ENCODE peak calls at places on chromosome 17, in nine cellular contexts. G is tibial nerve; M is effector memory CD4-positive, alpha-beta T cell; U is ascending aorta; D is CD8-positive, alpha-beta T cell; B is aorta; E is SK-N-SH; F is upper lobe of right lung; Q is astrocyte. P is an unnamed sample. For H3K4me1, the result is how much of the 10 kb centered on the place peaks cover.

GRCh38 chr17:76147211-76148014 is 6.4 kb upstream of the FOXJ1 start:
- DNase-seq in U (no peak), E (peak), Q (no peak), D (no peak), G (no peak), M (no peak), F (no peak), B (no peak), P (no peak)

GRCh38 chr17:32461853-32462617 is 17.7 kb downstream of the PSMD11 start:
- DNase-seq in B (peak), D (peak), M (peak), G (no peak), E (peak), F (no peak), Q (peak), U (no peak), P (peak)

GRCh38 chr17:73765824-73766563 is 121.7 kb upstream of the SDK2 start:
- DNase-seq in U (no peak), M (no peak), E (no peak), F (no peak), D (no peak), Q (no peak), G (no peak), B (no peak), P (no peak)

GRCh38 chr17:11948791-11949190 is 48.5 kb downstream of the ZNF18 start:
- DNase-seq in M (no peak), D (no peak), Q (peak), G (no peak), E (no peak), F (no peak), U (no peak), B (peak), P (no peak)

GRCh38 chr17:67353161-67353560 is 13.2 kb downstream of the PSMD12 start:
- DNase-seq in M (no peak), G (no peak), U (no peak), Q (no peak), E (no peak), B (no peak), D (no peak), F (no peak), P (no peak)

GRCh38 chr17:81082177-81083073 is 47.5 kb downstream of the BAIAP2 start:
- DNase-seq in B (no peak), Q (no peak), M (no peak), E (peak), U (no peak), G (no peak), F (peak), D (no peak), P (no peak)

GRCh38 chr17:75881678-75882454 is 3.5 kb upstream of the TRIM47 start:
- DNase-seq in M (no peak), G (no peak), B (no peak), U (no peak), D (no peak), Q (no peak), E (peak), F (no peak), P (no peak)

GRCh38 chr17:39529455-39529854 is 68.2 kb downstream of the CDK12 start:
- DNase-seq in E (no peak), F (no peak), B (no peak), G (no peak), D (no peak), U (no peak), M (no peak), Q (no peak), P (no peak)

GRCh38 chr17:40597168-40598020 is 32.1 kb upstream of the CCR7 start:
- DNase-seq in M (no peak), D (no peak), F (no peak), G (no peak), B (no peak), Q (no peak), U (no peak), E (no peak), P (peak)

GRCh38 chr17:48569676-48570324 is 8.3 kb downstream of the HOXB4 start:
- DNase-seq in D (no peak), U (no peak), B (no peak), E (no peak), F (no peak), Q (no peak), G (no peak), M (no peak), P (no peak)

GRCh38 chr17:59513934-59514841 is 51.2 kb upstream of the DHX40 start:
- DNase-seq in G (peak), U (peak), B (peak), F (peak), Q (peak), E (peak), D (no peak), M (no peak), P (no peak)

GRCh38 chr17:79160980-79161621 is 86.5 kb downstream of the ENGASE start:
- DNase-seq in E (no peak), F (no peak), Q (no peak), M (no peak), D (peak), U (no peak), B (no peak), G (no peak), P (peak)

GRCh38 chr17:41767324-41768042 is 19.0 kb downstream of the JUP start:
- DNase-seq in G (no peak), B (no peak), M (no peak), U (no peak), F (no peak), E (peak), D (no peak), Q (no peak), P (no peak)

GRCh38 chr17:41848788-41849187 is 11.2 kb downstream of the KLHL10 start:
- DNase-seq in G (no peak), M (no peak), E (no peak), D (no peak), F (no peak), U (no peak), Q (no peak), B (no peak), P (no peak)

GRCh38 chr17:40071720-40072480 is 9.1 kb downstream of the THRA start:
- DNase-seq in G (peak), D (no peak), Q (no peak), E (peak), U (peak), B (peak), M (no peak), F (peak), P (no peak)

GRCh38 chr17:54901230-54901847 is 687 bp downstream of the TOM1L1 start:
- DNase-seq in M (no peak), U (peak), G (no peak), F (no peak), D (no peak), E (peak), B (no peak), Q (peak), P (no peak)

GRCh38 chr17:10754109-10754508 is 24.3 kb upstream of the TMEM220 start:
- DNase-seq in E (peak), Q (no peak), D (no peak), B (no peak), U (no peak), F (no peak), M (no peak), G (no peak), P (no peak)

GRCh38 chr17:71446635-71447034 is 674.2 kb upstream of the SOX9 start:
- DNase-seq in F (no peak), Q (no peak), G (no peak), M (no peak), B (no peak), D (no peak), E (no peak), U (no peak), P (no peak)

GRCh38 chr17:17971431-17972125 is 622 bp downstream of the TOM1L2 start:
- DNase-seq in D (no peak), U (peak), F (peak), E (peak), Q (no peak), G (no peak), B (no peak), M (peak), P (peak)

GRCh38 chr17:41211845-41212466 is 14.5 kb upstream of the KRTAP9-2 start:
- DNase-seq in B (no peak), E (no peak), F (no peak), M (no peak), Q (peak), D (no peak), U (no peak), G (no peak), P (no peak)

DNA sequence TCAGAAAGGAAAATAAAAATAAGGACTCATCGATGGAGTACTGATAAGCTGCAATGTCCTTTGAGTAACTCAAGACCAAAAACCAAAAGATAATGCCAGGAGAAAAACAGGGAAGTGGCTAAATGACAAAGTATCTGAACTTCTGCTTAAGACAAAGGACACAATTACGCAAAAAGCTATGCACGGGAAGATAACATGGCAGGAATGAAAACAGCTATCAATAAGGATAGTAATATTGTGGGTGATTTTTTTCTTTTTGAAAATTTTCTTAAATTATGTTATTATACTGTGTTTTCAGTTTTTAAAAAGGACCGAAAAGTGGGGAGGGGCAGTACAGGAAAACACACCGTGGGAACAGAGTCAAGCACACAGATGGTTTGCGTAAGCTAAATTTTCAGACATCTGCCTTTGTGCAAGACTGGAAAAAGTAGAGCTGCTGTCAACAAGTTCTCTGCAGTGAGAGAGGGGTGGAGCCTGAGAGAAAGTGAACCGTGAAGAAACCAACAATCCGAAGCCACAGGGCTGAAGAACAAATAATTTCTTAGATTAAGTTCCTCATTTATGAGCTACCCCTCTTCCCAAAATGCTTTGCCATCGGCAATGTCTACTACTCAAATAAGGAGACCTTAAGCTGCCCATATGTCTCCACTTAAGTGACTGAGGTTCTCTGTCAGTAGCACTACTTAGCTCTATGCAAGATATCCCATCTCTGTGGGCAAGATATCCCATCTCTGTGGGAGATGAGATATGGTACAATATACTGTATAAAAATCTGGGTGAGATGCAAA is 99.9 kb upstream of the CORO6 start:
- DNase-seq in U (peak), Q (no peak), E (peak), G (peak), D (peak), B (peak), F (no peak), M (peak), P (peak)
- H3K27ac ChIP-seq in U (peak), Q (no peak), E (peak), G (peak), D (peak), B (no peak), F (peak), M (peak), P (peak)

DNA sequence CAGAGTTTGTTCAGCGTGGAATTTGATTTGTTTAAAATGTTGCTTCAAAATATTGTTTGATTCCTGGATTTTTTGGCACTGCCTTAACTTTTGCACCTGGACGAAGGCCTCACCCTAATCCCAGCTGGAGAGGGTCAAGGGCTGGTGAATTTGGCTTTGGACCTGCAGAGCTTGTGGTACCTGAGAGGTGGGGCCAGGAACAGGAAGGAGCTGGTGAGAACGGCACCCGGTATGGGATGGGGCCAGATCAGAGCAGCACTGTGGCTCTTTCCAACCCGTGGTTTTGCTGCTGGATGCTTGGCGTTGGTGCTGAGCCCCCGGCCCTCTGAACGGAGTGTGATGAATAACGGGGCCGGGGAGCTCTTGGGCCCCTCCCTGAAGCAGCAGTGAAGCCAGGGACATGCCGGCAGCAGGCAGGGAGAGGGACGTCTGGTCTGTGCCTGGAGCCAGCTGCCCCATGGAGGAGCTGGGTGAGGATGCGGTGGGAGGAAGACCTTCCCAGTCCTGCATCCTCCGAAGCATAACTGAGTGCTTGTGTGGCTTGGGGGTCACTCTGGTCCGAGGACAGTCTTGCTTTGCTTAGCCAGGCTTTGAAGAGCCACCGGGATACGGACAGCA is 275.4 kb downstream of the SEC14L1 start:
- DNase-seq in F (no peak), B (no peak), U (no peak), M (no peak), G (no peak), Q (no peak), D (no peak), E (no peak), P (no peak)
- H3K4me1 ChIP-seq in F (under half), B (under half), U (under half), M (under half), G (under half), Q (under half), D (half or more), E (under half), P (half or more)

GRCh38 chr17:512311-512710 is 159.7 kb upstream of the RPH3AL start:
- DNase-seq in M (no peak), Q (no peak), E (no peak), F (no peak), U (no peak), D (no peak), G (no peak), B (no peak), P (no peak)

GRCh38 chr17:512926-513325 is 160.3 kb upstream of the RPH3AL start:
- DNase-seq in G (no peak), B (no peak), Q (no peak), M (no peak), D (no peak), E (peak), U (no peak), F (no peak), P (no peak)

GRCh38 chr17:511001-511690 is 158.5 kb upstream of the RPH3AL start:
- DNase-seq in D (no peak), E (no peak), F (no peak), G (no peak), Q (peak), M (no peak), B (no peak), U (no peak), P (no peak)

GRCh38 chr17:510223-510917 is 157.8 kb upstream of the RPH3AL start:
- DNase-seq in B (no peak), E (no peak), G (no peak), Q (no peak), U (no peak), D (no peak), M (no peak), F (no peak), P (no peak)

GRCh38 chr17:511833-512251 is 159.2 kb upstream of the RPH3AL start:
- DNase-seq in Q (peak), E (no peak), G (no peak), M (no peak), F (no peak), U (no peak), D (no peak), B (no peak), P (no peak)
- H3K4me3 ChIP-seq in Q (peak), E (no peak), G (no peak), M (no peak), F (no peak), U (no peak), D (no peak), B (no peak), P (no peak)

GRCh38 chr17:38430822-38431221 is 2.6 kb downstream of the ARHGAP23 start:
- DNase-seq in E (no peak), M (no peak), D (no peak), B (no peak), Q (no peak), U (no peak), G (no peak), F (no peak), P (no peak)
- H3K27ac ChIP-seq in E (no peak), M (no peak), D (no peak), B (no peak), Q (no peak), U (peak), G (no peak), F (no peak), P (no peak)

GRCh38 chr17:36825956-36826350 is 111.3 kb upstream of the LHX1 start:
- DNase-seq in D (no peak), Q (no peak), U (no peak), M (no peak), G (no peak), B (no peak), E (no peak), F (no peak), P (no peak)
- H3K4me1 ChIP-seq in D (under half), Q (under half), U (under half), M (under half), G (under half), B (under half), E (under half), F (under half), P (under half)

GRCh38 chr17:35747540-35748017 is 5.5 kb downstream of the GAS2L2 start:
- DNase-seq in F (peak), E (peak), U (peak), Q (peak), G (peak), D (peak), B (peak), M (peak), P (peak)
- H3K4me3 ChIP-seq in F (no peak), E (no peak), U (no peak), Q (no peak), G (no peak), D (no peak), B (no peak), M (no peak), P (no peak)

GRCh38 chr17:20284018-20284417 is 183.3 kb downstream of the LGALS9B start:
- DNase-seq in B (no peak), E (no peak), Q (no peak), G (no peak), U (no peak), D (no peak), F (no peak), M (no peak), P (no peak)

GRCh38 chr17:20281860-20282259 is 185.5 kb downstream of the LGALS9B start:
- DNase-seq in U (peak), G (peak), F (peak), M (no peak), D (no peak), Q (no peak), E (no peak), B (peak), P (no peak)

GRCh38 chr17:20282526-20283308 is 184.6 kb downstream of the LGALS9B start:
- DNase-seq in U (no peak), D (no peak), G (no peak), M (no peak), F (no peak), E (no peak), Q (no peak), B (no peak), P (no peak)

GRCh38 chr17:20280832-20281231 is 186.5 kb downstream of the LGALS9B start:
- DNase-seq in M (no peak), U (no peak), F (no peak), G (no peak), D (no peak), E (no peak), Q (no peak), B (no peak), P (no peak)

GRCh38 chr17:20284575-20284974 is 182.8 kb downstream of the LGALS9B start:
- DNase-seq in G (no peak), U (no peak), Q (no peak), M (no peak), D (no peak), F (no peak), B (no peak), E (no peak), P (no peak)
- H3K27ac ChIP-seq in G (no peak), U (no peak), Q (no peak), M (no peak), D (no peak), F (no peak), B (no peak), E (no peak), P (no peak)

DNA sequence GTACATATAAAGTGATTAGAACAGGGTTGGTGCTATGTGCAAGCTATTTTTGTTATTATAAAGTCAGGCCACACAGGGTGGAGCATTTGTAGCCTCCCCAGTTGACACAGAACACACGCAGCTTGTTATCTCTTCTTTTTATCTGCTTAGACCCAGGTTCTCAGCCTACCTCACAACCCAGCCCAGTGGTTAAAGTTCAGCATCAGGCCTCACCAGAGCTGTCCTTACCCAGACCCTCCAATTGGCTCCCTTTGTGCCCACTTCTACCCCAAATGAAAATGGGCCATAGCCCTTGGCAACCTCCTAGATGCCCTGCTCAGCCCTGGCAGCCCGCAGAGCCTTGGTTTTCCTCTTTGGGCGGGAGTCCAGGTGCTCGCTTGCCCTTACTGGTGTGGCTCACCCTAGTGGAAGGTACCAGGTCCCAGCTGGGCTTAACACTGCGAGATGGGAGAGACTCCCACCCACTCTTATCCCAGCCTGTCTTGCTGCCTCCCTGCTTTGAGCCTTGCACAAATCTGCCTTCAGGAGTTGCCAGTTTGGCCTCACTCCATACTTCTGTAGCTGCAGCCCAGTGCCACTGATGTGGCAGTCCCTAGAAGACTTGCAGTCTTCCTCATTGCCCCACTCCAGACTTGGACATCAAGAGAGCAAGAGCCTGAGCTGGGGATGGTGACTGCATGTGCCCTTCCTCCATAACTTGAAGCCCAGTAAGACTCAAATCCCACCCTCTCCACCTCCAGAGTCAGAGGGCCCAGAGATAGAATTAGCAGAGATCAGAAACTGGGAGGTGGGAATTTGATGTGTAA is 1.2 kb upstream of the PIGS start:
- DNase-seq in F (no peak), G (no peak), Q (no peak), M (no peak), D (no peak), E (no peak), B (no peak), U (no peak), P (no peak)
- H3K4me1 ChIP-seq in F (under half), G (under half), Q (under half), M (under half), D (under half), E (under half), B (under half), U (under half), P (under half)